ENCODE peak calls at places on chromosomes 2 and 18, in ten cellular contexts. K is BJ, V is B cell, F is HCT116, J is colonic mucosa, S is GM13976, G is PC-9, H is lower lobe of right lung, Y is dorsolateral prefrontal cortex, C is adrenal gland. N is an unnamed sample.

GRCh38 chr18:79381811-79382311 is 13.9 kb upstream of the NFATC1 start:
- DNase-seq in V (no peak), G (no peak), Y (no peak), J (no peak), C (no peak), S (no peak), K (no peak), H (no peak), F (no peak), N (no peak)

GRCh38 chr2:183232161-183232865 is 108.1 kb downstream of the NUP35 start:
- DNase-seq in J (no peak), K (no peak), S (no peak), V (no peak), G (no peak), F (no peak), H (no peak), Y (no peak), C (no peak), N (no peak)

GRCh38 chr2:57906152-57906732 is 140.4 kb upstream of the VRK2 start:
- DNase-seq in G (peak), S (peak), Y (no peak), F (no peak), V (peak), H (no peak), C (peak), K (no peak), J (no peak), N (no peak)

GRCh38 chr2:63737085-63737701 is 104.5 kb upstream of the UGP2 start:
- DNase-seq in S (no peak), K (no peak), Y (no peak), H (no peak), F (no peak), V (no peak), C (peak), J (no peak), G (no peak), N (no peak)

GRCh38 chr18:27627927-27628326 is 442.8 kb upstream of the CHST9 start:
- DNase-seq in F (no peak), J (no peak), K (no peak), S (no peak), C (no peak), H (no peak), G (no peak), Y (no peak), V (no peak), N (no peak)

GRCh38 chr2:46873632-46874068 is 42.0 kb downstream of the MCFD2 start:
- DNase-seq in V (no peak), J (peak), F (peak), Y (peak), C (peak), H (no peak), G (peak), K (peak), S (no peak), N (no peak)

GRCh38 chr2:47008381-47009280 is 93.0 kb upstream of the MCFD2 start:
- DNase-seq in S (no peak), V (no peak), Y (no peak), J (no peak), F (no peak), H (no peak), C (peak), G (no peak), K (no peak), N (no peak)

GRCh38 chr2:136225950-136226835 is 108.2 kb upstream of the CXCR4 start:
- DNase-seq in C (no peak), V (peak), S (no peak), Y (no peak), J (no peak), H (no peak), F (no peak), G (no peak), K (no peak), N (no peak)

GRCh38 chr18:43744960-43745740 is 467.9 kb upstream of the SYT4 start:
- DNase-seq in G (no peak), F (no peak), K (no peak), C (no peak), V (no peak), S (no peak), H (no peak), J (no peak), Y (no peak), N (no peak)

GRCh38 chr2:32005371-32005976 is 5.3 kb downstream of the MEMO1 start:
- DNase-seq in K (no peak), S (no peak), V (no peak), H (no peak), G (peak), F (no peak), Y (no peak), C (no peak), J (no peak), N (no peak)

GRCh38 chr2:45729753-45730512 is 78.5 kb downstream of the PRKCE start:
- DNase-seq in V (peak), Y (no peak), C (no peak), J (no peak), G (peak), S (peak), K (no peak), H (no peak), F (peak), N (no peak)

GRCh38 chr2:103208916-103209315 is 447.1 kb downstream of the TMEM182 start:
- DNase-seq in G (no peak), S (no peak), F (no peak), V (no peak), C (no peak), Y (no peak), K (no peak), H (no peak), J (no peak), N (no peak)

GRCh38 chr18:23743733-23744333 is 54.6 kb downstream of the LAMA3 start:
- DNase-seq in Y (no peak), F (no peak), H (no peak), K (no peak), S (no peak), C (no peak), J (no peak), G (no peak), V (no peak), N (no peak)

GRCh38 chr2:234289789-234290188 is 207.1 kb downstream of the ARL4C start:
- DNase-seq in V (no peak), J (no peak), Y (no peak), S (no peak), H (no peak), F (peak), K (no peak), C (peak), G (peak), N (no peak)

GRCh38 chr2:133421516-133422324 is 146.5 kb downstream of the NCKAP5 start:
- DNase-seq in S (no peak), K (no peak), C (no peak), Y (peak), F (no peak), H (no peak), V (no peak), J (peak), G (no peak), N (no peak)

GRCh38 chr2:191927319-191927867 is 80.5 kb upstream of the CAVIN2 start:
- DNase-seq in J (peak), S (no peak), C (peak), H (peak), G (peak), K (no peak), F (peak), V (no peak), Y (no peak), N (no peak)

GRCh38 chr2:157264099-157264498 is 6.6 kb downstream of the GALNT5 start:
- DNase-seq in J (no peak), F (no peak), K (peak), S (no peak), G (no peak), C (no peak), H (no peak), Y (no peak), V (no peak), N (no peak)

GRCh38 chr2:42474765-42475454 is 18.9 kb downstream of the KCNG3 start:
- DNase-seq in H (no peak), F (no peak), K (no peak), V (no peak), G (no peak), S (no peak), C (no peak), Y (no peak), J (no peak), N (no peak)

GRCh38 chr2:66080136-66080535 is 354.8 kb upstream of the MEIS1 start:
- DNase-seq in V (no peak), K (no peak), F (no peak), H (no peak), G (no peak), Y (no peak), S (no peak), C (no peak), J (no peak), N (no peak)

GRCh38 chr2:153495725-153496124 is 17.2 kb upstream of the RPRM start:
- DNase-seq in H (no peak), K (no peak), S (no peak), V (no peak), C (no peak), Y (no peak), F (no peak), J (no peak), G (no peak), N (no peak)

GRCh38 chr18:59885579-59886163 is 14.1 kb upstream of the PMAIP1 start:
- DNase-seq in K (no peak), J (no peak), C (no peak), S (peak), F (no peak), G (peak), V (peak), Y (no peak), H (no peak), N (no peak)

GRCh38 chr18:23337599-23338444 is 115.3 kb upstream of the RIOK3 start:
- DNase-seq in V (no peak), F (peak), H (no peak), J (no peak), C (no peak), S (no peak), K (no peak), G (peak), Y (no peak), N (no peak)

GRCh38 chr2:3078684-3079083 is 298.9 kb downstream of the EIPR1 start:
- DNase-seq in S (no peak), C (no peak), F (no peak), Y (no peak), V (no peak), H (no peak), G (peak), J (no peak), K (no peak), N (no peak)

GRCh38 chr2:68653538-68653982 is 10.2 kb downstream of the PROKR1 start:
- DNase-seq in F (no peak), G (no peak), S (peak), C (no peak), K (no peak), J (no peak), V (no peak), H (no peak), Y (no peak), N (no peak)

GRCh38 chr2:112705576-112705975 is 15.2 kb upstream of the NT5DC4 start:
- DNase-seq in S (no peak), J (no peak), Y (peak), C (no peak), H (no peak), F (no peak), K (no peak), G (no peak), V (no peak), N (no peak)

GRCh38 chr2:43127208-43127940 is 99.0 kb downstream of the ZFP36L2 start:
- DNase-seq in Y (no peak), H (peak), K (no peak), F (peak), G (no peak), V (peak), S (peak), C (peak), J (peak), N (no peak)

GRCh38 chr18:48728204-48728833 is 189.5 kb downstream of the CTIF start:
- DNase-seq in G (peak), Y (no peak), K (peak), V (no peak), S (no peak), H (peak), J (no peak), F (no peak), C (peak), N (no peak)
- TF ChIP-seq CTCF in G (no peak), Y (no peak), K (no peak), V (no peak), S (no peak), H (no peak), J (no peak), F (no peak), C (no peak), N (no peak)

GRCh38 chr2:55419514-55420243 is at the start of gene CCDC88A:
- DNase-seq in V (peak), G (peak), H (peak), F (peak), J (peak), S (peak), K (peak), Y (peak), C (peak), N (peak)
- TF ChIP-seq CTCF in V (no peak), G (peak), H (peak), F (peak), J (no peak), S (no peak), K (peak), Y (peak), C (no peak), N (peak)

GRCh38 chr2:198036029-198036879 is 231.9 kb downstream of the PLCL1 start:
- DNase-seq in K (no peak), V (no peak), C (no peak), J (no peak), G (no peak), H (no peak), F (no peak), Y (no peak), S (peak), N (no peak)
- TF ChIP-seq CTCF in K (no peak), V (no peak), C (no peak), J (no peak), G (no peak), H (no peak), F (no peak), Y (no peak), S (no peak), N (no peak)

GRCh38 chr2:70974592-70974991 is 3.8 kb upstream of the ANKRD53 start:
- DNase-seq in S (no peak), H (no peak), J (no peak), F (no peak), G (no peak), K (no peak), V (no peak), C (peak), Y (no peak), N (no peak)

GRCh38 chr2:70978388-70979357 is at the start of gene ANKRD53:
- DNase-seq in J (peak), S (peak), H (peak), C (peak), K (no peak), Y (no peak), F (no peak), G (no peak), V (peak), N (peak)

GRCh38 chr2:70975237-70975636 is 3.2 kb upstream of the ANKRD53 start:
- DNase-seq in C (peak), H (no peak), S (no peak), Y (no peak), V (no peak), K (no peak), F (no peak), J (no peak), G (no peak), N (no peak)

GRCh38 chr2:70979626-70980025 is 1.2 kb downstream of the ANKRD53 start:
- DNase-seq in S (peak), F (no peak), C (peak), K (no peak), J (no peak), H (no peak), Y (no peak), G (no peak), V (no peak), N (no peak)

GRCh38 chr2:70977605-70978205 is 725 bp upstream of the ANKRD53 start:
- DNase-seq in Y (no peak), H (no peak), J (no peak), C (peak), V (peak), S (no peak), G (peak), K (peak), F (no peak), N (no peak)
- TF ChIP-seq CTCF in Y (no peak), H (no peak), J (no peak), C (no peak), V (no peak), S (no peak), G (peak), K (no peak), F (no peak), N (peak)

DNA sequence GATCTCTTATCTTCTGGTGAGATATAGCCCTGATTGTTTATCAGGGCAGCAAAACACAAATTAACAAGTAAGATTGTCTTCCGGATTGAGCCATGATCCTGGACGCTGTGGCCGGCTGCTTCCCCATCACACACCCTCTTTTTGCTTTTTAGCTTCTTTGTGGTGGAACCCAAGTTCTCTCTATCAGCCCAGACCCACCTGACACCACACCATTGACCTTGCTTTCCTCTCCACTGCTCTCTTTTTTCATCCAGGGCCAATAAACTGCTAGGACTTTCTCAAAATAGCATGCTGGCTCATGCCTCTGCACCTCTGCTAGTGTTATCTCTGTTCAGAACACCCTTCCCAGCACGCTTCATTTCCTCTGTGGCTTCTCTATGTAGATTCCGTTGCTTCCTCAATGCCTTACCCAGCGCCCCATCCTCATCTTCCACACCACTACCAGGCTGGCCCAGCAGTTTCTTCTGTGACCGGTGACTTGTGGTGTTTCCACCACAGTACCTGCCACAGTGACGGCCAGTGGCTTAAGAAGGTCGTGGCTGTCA is 111.7 kb upstream of the CNTNAP5 start:
- DNase-seq in F (no peak), S (no peak), Y (no peak), H (no peak), G (no peak), V (no peak), K (no peak), J (no peak), C (no peak), N (no peak)
- TF ChIP-seq CTCF in F (no peak), S (no peak), Y (no peak), H (no peak), G (no peak), V (no peak), K (no peak), J (no peak), C (no peak), N (no peak)

GRCh38 chr2:120885311-120885710 is 149.6 kb downstream of the GLI2 start:
- DNase-seq in S (no peak), K (no peak), F (no peak), J (no peak), H (peak), V (no peak), C (no peak), G (no peak), Y (no peak), N (no peak)

GRCh38 chr2:120881981-120882788 is 146.5 kb downstream of the GLI2 start:
- DNase-seq in K (no peak), C (no peak), G (no peak), V (no peak), Y (no peak), S (no peak), J (no peak), H (peak), F (no peak), N (no peak)

GRCh38 chr2:120885749-120886148 is 150.1 kb downstream of the GLI2 start:
- DNase-seq in G (no peak), C (no peak), Y (no peak), V (no peak), F (no peak), J (no peak), K (no peak), S (no peak), H (no peak), N (no peak)

GRCh38 chr2:120884406-120885290 is 149.0 kb downstream of the GLI2 start:
- DNase-seq in K (no peak), J (no peak), C (no peak), G (no peak), H (peak), Y (no peak), S (no peak), V (no peak), F (no peak), N (no peak)

GRCh38 chr2:120883607-120884405 is 148.1 kb downstream of the GLI2 start:
- DNase-seq in Y (no peak), C (no peak), S (no peak), H (peak), K (no peak), V (no peak), F (no peak), G (no peak), J (no peak), N (no peak)
- TF ChIP-seq CTCF in Y (no peak), C (no peak), S (no peak), H (no peak), K (peak), V (no peak), F (peak), G (no peak), J (no peak), N (no peak)

DNA sequence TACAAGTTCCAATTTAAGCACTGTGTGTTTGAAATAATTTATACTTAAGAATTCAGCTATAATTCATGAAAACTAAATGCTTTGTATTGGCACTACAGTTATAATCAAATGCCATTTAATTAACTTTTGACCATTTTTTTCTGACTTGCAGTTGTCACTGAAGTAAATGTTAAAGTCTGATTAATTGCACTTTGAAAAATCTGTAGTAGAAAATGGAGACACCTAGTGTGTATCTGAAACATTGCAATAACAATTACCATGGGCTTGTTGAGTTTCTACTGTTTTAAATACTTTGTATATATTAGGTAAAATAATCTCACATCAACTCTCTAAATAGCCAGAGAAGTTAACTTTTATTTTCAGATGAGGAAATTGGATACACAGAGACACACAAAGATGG is 458.6 kb upstream of the FSIP2 start:
- DNase-seq in J (no peak), G (no peak), Y (no peak), C (no peak), K (no peak), F (no peak), H (no peak), S (no peak), V (no peak), N (no peak)
- TF ChIP-seq CTCF in J (no peak), G (peak), Y (peak), C (peak), K (no peak), F (peak), H (peak), S (no peak), V (no peak), N (peak)